ENCODE peak calls at places on chromosomes 12 and 14, in six cellular contexts. N is HepG2, X is WTC11, P is K562, B is HCT116, E is H1. S is an unnamed sample.

GRCh38 chr12:59689776-59690175 is 93.9 kb downstream of the SLC16A7 start:
- DNase-seq in N (no peak), X (no peak), P (no peak), B (no peak), E (no peak), S (no peak)

GRCh38 chr14:104433401-104434213 is 146.0 kb upstream of the C14orf180 start:
- DNase-seq in N (no peak), X (peak; percentile 12), P (no peak), B (no peak), E (no peak), S (no peak)

GRCh38 chr14:53190938-53191337 is 37.8 kb upstream of the DDHD1 start:
- DNase-seq in N (no peak), X (no peak), P (no peak), B (no peak), E (no peak), S (no peak)

GRCh38 chr14:55180434-55180833 is 11.0 kb downstream of the DLGAP5 start:
- DNase-seq in N (no peak), X (no peak), P (no peak), B (no peak), E (no peak), S (peak; percentile 98)

GRCh38 chr12:2183556-2184541 is 131.1 kb downstream of the CACNA1C start:
- DNase-seq in N (peak; percentile 11), X (no peak), P (no peak), B (no peak), E (no peak), S (no peak)

GRCh38 chr12:114664661-114665320 is 19.2 kb downstream of the TBX3 start:
- DNase-seq in N (no peak), X (no peak), P (no peak), B (no peak), E (peak; percentile 63), S (no peak)

GRCh38 chr12:57485695-57486094 is 2.2 kb upstream of the MARS1 start:
- DNase-seq in N (no peak), X (no peak), P (no peak), B (no peak), E (no peak), S (no peak)

GRCh38 chr12:31591308-31591901 is 469 bp upstream of the DENND5B start:
- DNase-seq in N (no peak), X (no peak), P (no peak), B (no peak), E (no peak), S (no peak)

GRCh38 chr12:27781680-27782079 is 1.6 kb upstream of the MANSC4 start:
- DNase-seq in N (no peak), X (no peak), P (no peak), B (no peak), E (no peak), S (no peak)
- TF ChIP-seq ATF3 in N (no peak), X (no peak), P (no peak), B (no peak), E (no peak), S (no peak)

GRCh38 chr12:3520711-3521110 is 29.7 kb downstream of the PRMT8 start:
- DNase-seq in N (no peak), X (no peak), P (no peak), B (no peak), E (peak; percentile 8), S (no peak)
- TF ChIP-seq ATF3 in N (no peak), X (no peak), P (no peak), B (no peak), E (no peak), S (no peak)

GRCh38 chr12:124448241-124448954 is 119.0 kb downstream of the NCOR2 start:
- DNase-seq in N (no peak), X (no peak), P (no peak), B (no peak), E (no peak), S (no peak)
- TF ChIP-seq ATF3 in N (no peak), X (no peak), P (no peak), B (no peak), E (no peak), S (no peak)

DNA sequence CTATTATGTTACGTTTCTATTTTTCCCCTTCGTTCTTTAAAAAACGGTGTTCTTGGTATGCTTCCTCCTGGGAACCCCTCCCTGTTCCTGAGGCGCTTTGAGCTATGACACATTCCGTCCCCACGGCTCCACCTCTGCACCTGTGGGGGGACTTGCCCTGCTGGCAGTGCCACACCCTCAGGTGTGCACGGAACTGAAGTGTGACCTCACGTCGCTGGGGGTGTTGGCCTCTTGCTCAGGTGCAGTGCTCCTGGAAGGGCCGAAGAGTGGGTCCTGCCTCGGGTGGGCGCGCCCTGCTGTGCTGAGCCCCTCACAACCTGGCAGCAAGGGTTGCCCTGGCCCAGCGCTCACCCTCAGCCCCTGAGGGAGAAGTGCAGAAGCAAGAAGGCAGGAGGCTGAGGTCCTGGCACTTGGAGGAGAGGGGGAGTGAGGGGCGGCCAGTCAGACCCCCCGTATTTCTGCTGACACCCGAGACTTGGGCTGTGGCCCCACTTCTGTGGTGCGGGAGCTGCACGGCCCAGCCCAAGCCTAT is 4.9 kb downstream of the AMN start:
- DNase-seq in N (no peak), X (no peak), P (no peak), B (peak; percentile 39), E (no peak), S (no peak)
- TF ChIP-seq ATF3 in N (no peak), X (no peak), P (no peak), B (no peak), E (no peak), S (no peak)

GRCh38 chr12:65740873-65741600 is 83.2 kb upstream of the HMGA2 start:
- DNase-seq in N (peak; percentile 69), X (peak; percentile 97), P (peak; percentile 84), B (no peak), E (peak; percentile 99), S (no peak)
- TF ChIP-seq ATF3 in N (no peak), X (no peak), P (no peak), B (no peak), E (no peak), S (no peak)

S was measured in GM12878.